ENCODE peak calls at places on chromosomes 4 and X, in five cellular contexts. D, S, T, X and M are unnamed samples.
A peak's percentile ranks its signal among the peaks of the same experiment; 100 is the strongest.

GRCh38 chrX:115183980-115184379 is 5.2 kb upstream of the RBMXL3 start:
- DNase-seq in D (no peak), S (no peak), T (no peak), X (no peak), M (no peak)

GRCh38 chr4:6960628-6961027 is 51.0 kb downstream of the TBC1D14 start:
- DNase-seq in D (no peak), S (no peak), T (no peak), X (no peak), M (no peak)

GRCh38 chrX:48800574-48801280 is 1.1 kb upstream of the HDAC6 start:
- DNase-seq in D (no peak), S (no peak), T (no peak), X (no peak), M (no peak)

GRCh38 chr4:83170952-83171399 is 56.4 kb upstream of the PLAC8 start:
- DNase-seq in D (no peak), S (no peak), T (no peak), X (no peak), M (no peak)

GRCh38 chr4:152352645-152353116 is 183.2 kb downstream of the FBXW7 start:
- DNase-seq in D (no peak), S (peak; percentile 19), T (peak; percentile 76), X (peak; percentile 8), M (peak; percentile 69)

GRCh38 chr4:75494563-75494962 is 19.6 kb downstream of the RCHY1 start:
- DNase-seq in D (no peak), S (no peak), T (no peak), X (no peak), M (no peak)

GRCh38 chr4:55184600-55185523 is 59.5 kb upstream of the KDR start:
- DNase-seq in D (no peak), S (no peak), T (no peak), X (no peak), M (no peak)

GRCh38 chrX:53476371-53476770 is 42.2 kb upstream of the HSD17B10 start:
- DNase-seq in D (no peak), S (no peak), T (peak; percentile 3), X (no peak), M (no peak)

GRCh38 chr4:14348506-14348905 is 653.8 kb upstream of the CPEB2 start:
- DNase-seq in D (no peak), S (no peak), T (no peak), X (no peak), M (no peak)

GRCh38 chr4:187922274-187922673 is 73.3 kb upstream of the ZFP42 start:
- DNase-seq in D (no peak), S (no peak), T (no peak), X (no peak), M (no peak)

GRCh38 chrX:118631586-118631985 is 95.8 kb upstream of the IL13RA1 start:
- DNase-seq in D (no peak), S (no peak), T (no peak), X (no peak), M (no peak)

GRCh38 chrX:9569875-9570274 is 105.0 kb downstream of the TBL1X start:
- DNase-seq in D (no peak), S (no peak), T (peak; percentile 63), X (no peak), M (no peak)

GRCh38 chr4:165464813-165465381 is 86.1 kb downstream of the CPE start:
- DNase-seq in D (no peak), S (no peak), T (peak; percentile 13), X (peak; percentile 28), M (no peak)

GRCh38 chr4:140858897-140859296 is 102.7 kb upstream of the TBC1D9 start:
- DNase-seq in D (no peak), S (no peak), T (peak; percentile 48), X (no peak), M (peak; percentile 71)

GRCh38 chr4:95547708-95548471 is 883 bp downstream of the UNC5C start:
- DNase-seq in D (no peak), S (no peak), T (peak; percentile 5), X (no peak), M (peak; percentile 47)

GRCh38 chrX:21728276-21728968 is 29.5 kb downstream of the SMPX start:
- DNase-seq in D (no peak), S (no peak), T (no peak), X (no peak), M (no peak)

GRCh38 chr4:4284827-4285618 is 4.9 kb downstream of the LYAR start:
- DNase-seq in D (no peak), S (no peak), T (peak; percentile 55), X (no peak), M (no peak)

GRCh38 chr4:160238790-160239189 is 1135.9 kb downstream of the RAPGEF2 start:
- DNase-seq in D (no peak), S (no peak), T (no peak), X (no peak), M (no peak)

GRCh38 chr4:38665846-38666490 is 2.0 kb downstream of the KLF3 start:
- DNase-seq in D (no peak), S (no peak), T (no peak), X (no peak), M (no peak)

GRCh38 chr4:155854597-155855226 is 11.4 kb downstream of the ASIC5 start:
- DNase-seq in D (no peak), S (no peak), T (peak; percentile 59), X (peak; percentile 20), M (no peak)

GRCh38 chr4:171721937-171722336 is 91.3 kb upstream of the GALNTL6 start:
- DNase-seq in D (no peak), S (no peak), T (no peak), X (no peak), M (no peak)

GRCh38 chrX:108359811-108360602 is 78.2 kb downstream of the COL4A6 start:
- DNase-seq in D (no peak), S (no peak), T (no peak), X (no peak), M (no peak)

GRCh38 chr4:51831133-51831532 is 11.8 kb upstream of the DCUN1D4 start:
- DNase-seq in D (no peak), S (peak; percentile 45), T (peak; percentile 3), X (no peak), M (peak; percentile 68)

GRCh38 chrX:150184487-150184886 is 178.6 kb upstream of the MAMLD1 start:
- DNase-seq in D (no peak), S (no peak), T (peak; percentile 85), X (no peak), M (no peak)

GRCh38 chrX:50978920-50979660 is 68.6 kb downstream of the BMP15 start:
- DNase-seq in D (no peak), S (no peak), T (peak; percentile 3), X (no peak), M (peak; percentile 71)

GRCh38 chr4:175459571-175459970 is 352.5 kb downstream of the GPM6A start:
- DNase-seq in D (no peak), S (no peak), T (no peak), X (no peak), M (no peak)

GRCh38 chr4:28555851-28556250 is 1695.2 kb downstream of the STIM2 start:
- DNase-seq in D (no peak), S (no peak), T (no peak), X (no peak), M (no peak)